ENCODE peak calls at places on chromosomes 5 and 9, in five cellular contexts. One of them, this sample, is unnamed.

GRCh38 chr5:160970605-160971191 is 118.7 kb upstream of the ATP10B start:
- DNase-seq in CD4-positive, alpha-beta T cell: no peak
- DNase-seq in NCI-H774: no peak
- DNase-seq in brain microvascular endothelial cell: no peak
- DNase-seq in MM.1S: no peak
- DNase-seq in this sample: no peak

GRCh38 chr5:114362197-114362976 is 517 bp downstream of the KCNN2 start:
- DNase-seq in CD4-positive, alpha-beta T cell: no peak
- DNase-seq in NCI-H774: no peak
- DNase-seq in brain microvascular endothelial cell: no peak
- DNase-seq in MM.1S: peak
- DNase-seq in this sample: no peak

GRCh38 chr9:108521063-108521462 is 334.7 kb downstream of the ACTL7B start:
- DNase-seq in CD4-positive, alpha-beta T cell: no peak
- DNase-seq in NCI-H774: no peak
- DNase-seq in brain microvascular endothelial cell: peak
- DNase-seq in MM.1S: no peak
- DNase-seq in this sample: no peak

GRCh38 chr9:133717113-133718031 is 20.8 kb downstream of the SARDH start:
- DNase-seq in CD4-positive, alpha-beta T cell: no peak
- DNase-seq in NCI-H774: no peak
- DNase-seq in brain microvascular endothelial cell: no peak
- DNase-seq in MM.1S: no peak
- DNase-seq in this sample: no peak

GRCh38 chr9:135149876-135150275 is 62.4 kb downstream of the OLFM1 start:
- DNase-seq in CD4-positive, alpha-beta T cell: no peak
- DNase-seq in NCI-H774: no peak
- DNase-seq in brain microvascular endothelial cell: no peak
- DNase-seq in MM.1S: no peak
- DNase-seq in this sample: no peak

GRCh38 chr9:21326526-21327139 is 8.6 kb downstream of the KLHL9 start:
- DNase-seq in CD4-positive, alpha-beta T cell: no peak
- DNase-seq in NCI-H774: peak
- DNase-seq in brain microvascular endothelial cell: no peak
- DNase-seq in MM.1S: peak
- DNase-seq in this sample: peak

GRCh38 chr5:136033244-136033643 is 4.5 kb downstream of the TGFBI start:
- DNase-seq in CD4-positive, alpha-beta T cell: no peak
- DNase-seq in NCI-H774: no peak
- DNase-seq in brain microvascular endothelial cell: no peak
- DNase-seq in MM.1S: no peak
- DNase-seq in this sample: peak

GRCh38 chr5:29897916-29898315 is 1295.6 kb upstream of the CDH6 start:
- DNase-seq in CD4-positive, alpha-beta T cell: no peak
- DNase-seq in NCI-H774: no peak
- DNase-seq in brain microvascular endothelial cell: no peak
- DNase-seq in MM.1S: no peak
- DNase-seq in this sample: no peak

GRCh38 chr5:16013334-16014065 is 166.1 kb downstream of the MARCHF11 start:
- DNase-seq in CD4-positive, alpha-beta T cell: no peak
- DNase-seq in NCI-H774: no peak
- DNase-seq in brain microvascular endothelial cell: no peak
- DNase-seq in MM.1S: no peak
- DNase-seq in this sample: no peak

GRCh38 chr5:139061856-139062255 is 136.3 kb downstream of the SIL1 start:
- DNase-seq in CD4-positive, alpha-beta T cell: no peak
- DNase-seq in NCI-H774: no peak
- DNase-seq in brain microvascular endothelial cell: peak
- DNase-seq in MM.1S: no peak
- DNase-seq in this sample: no peak

GRCh38 chr5:1782385-1783213 is 17.0 kb downstream of the MRPL36 start:
- DNase-seq in CD4-positive, alpha-beta T cell: no peak
- DNase-seq in NCI-H774: no peak
- DNase-seq in brain microvascular endothelial cell: no peak
- DNase-seq in MM.1S: no peak
- DNase-seq in this sample: no peak

GRCh38 chr5:172045315-172045632 is 38.8 kb upstream of the FBXW11 start:
- DNase-seq in CD4-positive, alpha-beta T cell: no peak
- DNase-seq in NCI-H774: no peak
- DNase-seq in brain microvascular endothelial cell: no peak
- DNase-seq in MM.1S: no peak
- DNase-seq in this sample: no peak

GRCh38 chr5:135246923-135247795 is 151.9 kb downstream of the MACROH2A1 start:
- DNase-seq in CD4-positive, alpha-beta T cell: no peak
- DNase-seq in NCI-H774: no peak
- DNase-seq in brain microvascular endothelial cell: peak
- DNase-seq in MM.1S: no peak
- DNase-seq in this sample: no peak

GRCh38 chr9:75653750-75654149 is 236.7 kb upstream of the PCSK5 start:
- DNase-seq in CD4-positive, alpha-beta T cell: no peak
- DNase-seq in NCI-H774: no peak
- DNase-seq in brain microvascular endothelial cell: no peak
- DNase-seq in MM.1S: no peak
- DNase-seq in this sample: no peak

GRCh38 chr5:138895918-138896317 is 20.8 kb upstream of the LRRTM2 start:
- DNase-seq in CD4-positive, alpha-beta T cell: no peak
- DNase-seq in NCI-H774: no peak
- DNase-seq in brain microvascular endothelial cell: no peak
- DNase-seq in MM.1S: no peak
- DNase-seq in this sample: no peak

GRCh38 chr5:61055434-61056006 is 106.7 kb downstream of the SMIM15 start:
- DNase-seq in CD4-positive, alpha-beta T cell: no peak
- DNase-seq in NCI-H774: peak
- DNase-seq in brain microvascular endothelial cell: peak
- DNase-seq in MM.1S: peak
- DNase-seq in this sample: no peak

GRCh38 chr9:97487107-97487506 is 14.4 kb upstream of the TMOD1 start:
- DNase-seq in CD4-positive, alpha-beta T cell: no peak
- DNase-seq in NCI-H774: no peak
- DNase-seq in brain microvascular endothelial cell: no peak
- DNase-seq in MM.1S: no peak
- DNase-seq in this sample: no peak

GRCh38 chr9:84781431-84781830 is 111.9 kb downstream of the NTRK2 start:
- DNase-seq in CD4-positive, alpha-beta T cell: no peak
- DNase-seq in NCI-H774: no peak
- DNase-seq in brain microvascular endothelial cell: peak
- DNase-seq in MM.1S: peak
- DNase-seq in this sample: no peak

GRCh38 chr5:36573441-36573840 is 33.0 kb upstream of the SLC1A3 start:
- DNase-seq in CD4-positive, alpha-beta T cell: no peak
- DNase-seq in NCI-H774: no peak
- DNase-seq in brain microvascular endothelial cell: peak
- DNase-seq in MM.1S: no peak
- DNase-seq in this sample: no peak

GRCh38 chr9:133278161-133279131 is 3.4 kb upstream of the ABO start:
- DNase-seq in CD4-positive, alpha-beta T cell: no peak
- DNase-seq in NCI-H774: no peak
- DNase-seq in brain microvascular endothelial cell: no peak
- DNase-seq in MM.1S: no peak
- DNase-seq in this sample: no peak

GRCh38 chr9:111917201-111917600 is 20.6 kb downstream of the UGCG start:
- DNase-seq in CD4-positive, alpha-beta T cell: no peak
- DNase-seq in NCI-H774: no peak
- DNase-seq in brain microvascular endothelial cell: no peak
- DNase-seq in MM.1S: no peak
- DNase-seq in this sample: no peak

GRCh38 chr5:150148408-150148927 is 7.2 kb downstream of the PDGFRB start:
- DNase-seq in CD4-positive, alpha-beta T cell: no peak
- DNase-seq in NCI-H774: no peak
- DNase-seq in brain microvascular endothelial cell: no peak
- DNase-seq in MM.1S: no peak
- DNase-seq in this sample: no peak

GRCh38 chr5:131270809-131271208 is 7.0 kb downstream of the CDC42SE2 start:
- DNase-seq in CD4-positive, alpha-beta T cell: no peak
- DNase-seq in NCI-H774: no peak
- DNase-seq in brain microvascular endothelial cell: peak
- DNase-seq in MM.1S: no peak
- DNase-seq in this sample: no peak

GRCh38 chr5:135009736-135010501 is 24.1 kb downstream of the PITX1 start:
- DNase-seq in CD4-positive, alpha-beta T cell: no peak
- DNase-seq in NCI-H774: no peak
- DNase-seq in brain microvascular endothelial cell: no peak
- DNase-seq in MM.1S: no peak
- DNase-seq in this sample: no peak

GRCh38 chr9:124251605-124252366 is 6.0 kb upstream of the NEK6 start:
- DNase-seq in CD4-positive, alpha-beta T cell: no peak
- DNase-seq in NCI-H774: no peak
- DNase-seq in brain microvascular endothelial cell: peak
- DNase-seq in MM.1S: no peak
- DNase-seq in this sample: no peak